ENCODE peak calls at places on chromosomes 2 and 18, in five cellular contexts. R, J, D, A and T are unnamed samples.

GRCh38 chr2:182831912-182832311 is 34.5 kb downstream of the FRZB start:
- DNase-seq in R (no peak), J (no peak), D (no peak), A (no peak), T (no peak)

GRCh38 chr2:37721219-37721600 is 49.8 kb upstream of the CDC42EP3 start:
- DNase-seq in R (no peak), J (no peak), D (no peak), A (no peak), T (no peak)

GRCh38 chr2:46050027-46050426 is 247.2 kb upstream of the EPAS1 start:
- DNase-seq in R (peak), J (no peak), D (no peak), A (no peak), T (no peak)

GRCh38 chr2:139867601-139868226 is 1087.5 kb upstream of the NXPH2 start:
- DNase-seq in R (no peak), J (no peak), D (no peak), A (no peak), T (no peak)

GRCh38 chr2:132645943-132646804 is 23.8 kb downstream of the LYPD1 start:
- DNase-seq in R (no peak), J (no peak), D (no peak), A (no peak), T (no peak)

GRCh38 chr2:203500297-203500696 is 34.8 kb downstream of the RAPH1 start:
- DNase-seq in R (no peak), J (no peak), D (no peak), A (no peak), T (no peak)

GRCh38 chr2:9032555-9032954 is 29.1 kb upstream of the MBOAT2 start:
- DNase-seq in R (no peak), J (no peak), D (no peak), A (no peak), T (no peak)

GRCh38 chr18:55018602-55019001 is 59.3 kb upstream of the CCDC68 start:
- DNase-seq in R (no peak), J (no peak), D (peak), A (peak), T (no peak)

GRCh38 chr2:54579682-54580349 is 123.7 kb downstream of the SPTBN1 start:
- DNase-seq in R (no peak), J (no peak), D (no peak), A (no peak), T (no peak)

GRCh38 chr18:5885337-5885736 is 10.0 kb downstream of the TMEM200C start:
- DNase-seq in R (no peak), J (no peak), D (no peak), A (no peak), T (no peak)

GRCh38 chr18:45019469-45019868 is 338.8 kb downstream of the SETBP1 start:
- DNase-seq in R (no peak), J (no peak), D (no peak), A (no peak), T (no peak)

GRCh38 chr18:74604774-74605173 is 7.1 kb downstream of the ZNF407 start:
- DNase-seq in R (no peak), J (no peak), D (no peak), A (no peak), T (no peak)

GRCh38 chr2:112483047-112483473 is 1.1 kb downstream of the TTL start:
- DNase-seq in R (no peak), J (peak), D (peak), A (peak), T (no peak)

GRCh38 chr18:13272411-13272810 is 53.9 kb downstream of the LDLRAD4 start:
- DNase-seq in R (no peak), J (no peak), D (no peak), A (no peak), T (no peak)

GRCh38 chr2:165871025-165871424 is 77.0 kb upstream of the GALNT3 start:
- DNase-seq in R (no peak), J (no peak), D (no peak), A (no peak), T (no peak)

GRCh38 chr2:9002637-9003365 is 683 bp downstream of the MBOAT2 start:
- DNase-seq in R (no peak), J (no peak), D (peak), A (peak), T (peak)

GRCh38 chr2:7844414-7844961 is 837.4 kb upstream of the ID2 start:
- DNase-seq in R (no peak), J (no peak), D (no peak), A (no peak), T (no peak)

GRCh38 chr18:58887613-58887963 is 22.9 kb downstream of the ZNF532 start:
- DNase-seq in R (peak), J (peak), D (no peak), A (peak), T (peak)

GRCh38 chr2:156125018-156125417 is 207.5 kb downstream of the NR4A2 start:
- DNase-seq in R (no peak), J (no peak), D (no peak), A (no peak), T (no peak)

GRCh38 chr2:156132941-156133340 is 199.6 kb downstream of the NR4A2 start:
- DNase-seq in R (no peak), J (no peak), D (no peak), A (no peak), T (no peak)

GRCh38 chr2:156132130-156132529 is 200.4 kb downstream of the NR4A2 start:
- DNase-seq in R (no peak), J (no peak), D (no peak), A (no peak), T (no peak)

GRCh38 chr2:156124458-156124857 is 208.1 kb downstream of the NR4A2 start:
- DNase-seq in R (no peak), J (no peak), D (no peak), A (no peak), T (no peak)

DNA sequence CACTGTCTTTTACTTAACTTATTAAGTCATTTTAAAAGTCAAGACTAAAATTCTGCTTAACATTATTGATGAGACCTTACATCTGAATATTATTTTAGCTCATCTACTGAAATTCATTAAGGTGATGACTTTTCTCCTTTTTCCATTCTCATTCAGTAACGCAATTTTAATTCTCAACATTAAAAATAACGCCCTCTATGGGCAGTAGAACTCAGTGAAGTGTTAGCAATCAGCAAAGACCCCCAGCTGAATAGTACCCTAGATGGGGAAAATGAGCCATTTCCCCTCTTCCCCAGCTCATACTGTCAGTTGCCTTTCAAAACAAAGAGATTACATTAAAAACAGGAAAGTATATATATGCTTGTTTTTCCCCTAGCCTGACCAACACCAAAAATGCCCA is 203.3 kb downstream of the NR4A2 start:
- DNase-seq in R (no peak), J (no peak), D (no peak), A (no peak), T (no peak)
- TF ChIP-seq CTCF in R (no peak), J (no peak), D (no peak), A (no peak), T (no peak)

DNA sequence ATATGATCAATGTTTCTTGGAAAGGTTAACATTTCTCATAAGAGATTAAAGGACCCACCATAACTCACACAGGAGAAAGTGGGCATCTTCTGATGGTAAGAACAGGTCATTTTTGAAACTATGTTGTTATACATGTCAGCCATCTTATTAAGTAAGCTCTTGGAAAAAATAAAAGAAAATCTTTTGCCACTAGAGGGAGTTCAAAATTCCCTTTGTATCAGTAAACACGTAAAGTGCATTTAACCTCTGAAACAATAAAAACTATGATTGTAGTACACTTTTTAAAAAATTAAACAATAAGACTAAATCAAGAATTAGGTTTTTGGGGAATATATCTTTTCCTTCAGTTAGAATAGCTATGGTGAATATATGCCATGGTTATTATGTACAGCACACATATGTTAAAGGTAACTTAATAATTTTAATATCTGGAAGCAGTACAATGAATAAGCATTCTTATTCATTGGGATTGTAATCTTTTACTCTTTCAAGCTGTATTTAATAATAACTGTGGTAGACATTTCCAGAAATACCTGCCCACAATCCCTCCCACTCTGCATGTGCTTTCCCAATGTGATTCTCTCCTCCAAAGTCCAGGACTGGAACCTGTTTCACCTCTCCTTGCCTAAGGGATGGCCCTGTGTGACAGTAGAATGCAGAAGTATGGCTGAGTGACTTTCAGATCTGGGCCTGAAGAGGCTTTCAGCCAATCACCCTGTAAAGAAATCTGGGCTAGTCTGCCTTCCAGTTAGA is 64.2 kb downstream of the RBMS1 start:
- DNase-seq in R (no peak), J (no peak), D (no peak), A (peak), T (no peak)
- TF ChIP-seq CTCF in R (peak), J (peak), D (peak), A (peak), T (peak)

GRCh38 chr2:68428746-68429145 is 38.3 kb downstream of the FBXO48 start:
- DNase-seq in R (no peak), J (no peak), D (no peak), A (no peak), T (no peak)
- TF ChIP-seq CTCF in R (no peak), J (no peak), D (no peak), A (no peak), T (no peak)

GRCh38 chr2:117411983-117412382 is 402.5 kb upstream of the DDX18 start:
- DNase-seq in R (no peak), J (no peak), D (no peak), A (no peak), T (no peak)
- TF ChIP-seq CTCF in R (no peak), J (no peak), D (peak), A (no peak), T (no peak)

DNA sequence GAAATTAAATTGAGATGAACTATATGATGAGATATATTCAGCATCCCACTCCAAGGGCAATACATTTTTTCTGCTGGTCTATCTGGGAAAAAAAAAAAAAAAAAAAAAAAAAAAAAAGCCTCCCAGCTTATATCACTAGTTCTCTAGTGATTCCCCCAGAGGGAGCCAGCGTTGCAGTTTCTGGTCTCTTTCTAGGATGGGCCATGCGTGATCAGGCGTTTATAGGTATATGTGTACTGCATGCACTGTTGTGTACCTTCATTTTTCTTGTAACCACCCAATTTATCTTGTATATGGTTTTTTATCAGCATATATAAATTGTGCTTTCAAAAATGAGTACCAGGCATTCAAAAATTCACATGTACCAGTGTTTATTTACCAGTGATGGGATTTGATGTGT is 35.1 kb downstream of the DCDC2C start:
- DNase-seq in R (no peak), J (no peak), D (peak), A (peak), T (no peak)
- TF ChIP-seq CTCF in R (no peak), J (no peak), D (no peak), A (peak), T (no peak)

GRCh38 chr2:141940709-141941108 is 190.1 kb downstream of the LRP1B start:
- DNase-seq in R (no peak), J (no peak), D (no peak), A (no peak), T (no peak)

GRCh38 chr2:141946016-141946415 is 184.8 kb downstream of the LRP1B start:
- DNase-seq in R (no peak), J (no peak), D (no peak), A (no peak), T (no peak)

GRCh38 chr2:141947715-141948114 is 183.1 kb downstream of the LRP1B start:
- DNase-seq in R (no peak), J (no peak), D (no peak), A (no peak), T (no peak)

GRCh38 chr2:141941224-141941714 is 189.5 kb downstream of the LRP1B start:
- DNase-seq in R (no peak), J (no peak), D (no peak), A (no peak), T (no peak)

GRCh38 chr2:141942006-141942789 is 188.6 kb downstream of the LRP1B start:
- DNase-seq in R (no peak), J (no peak), D (peak), A (no peak), T (no peak)
- TF ChIP-seq CTCF in R (no peak), J (no peak), D (no peak), A (peak), T (no peak)

DNA sequence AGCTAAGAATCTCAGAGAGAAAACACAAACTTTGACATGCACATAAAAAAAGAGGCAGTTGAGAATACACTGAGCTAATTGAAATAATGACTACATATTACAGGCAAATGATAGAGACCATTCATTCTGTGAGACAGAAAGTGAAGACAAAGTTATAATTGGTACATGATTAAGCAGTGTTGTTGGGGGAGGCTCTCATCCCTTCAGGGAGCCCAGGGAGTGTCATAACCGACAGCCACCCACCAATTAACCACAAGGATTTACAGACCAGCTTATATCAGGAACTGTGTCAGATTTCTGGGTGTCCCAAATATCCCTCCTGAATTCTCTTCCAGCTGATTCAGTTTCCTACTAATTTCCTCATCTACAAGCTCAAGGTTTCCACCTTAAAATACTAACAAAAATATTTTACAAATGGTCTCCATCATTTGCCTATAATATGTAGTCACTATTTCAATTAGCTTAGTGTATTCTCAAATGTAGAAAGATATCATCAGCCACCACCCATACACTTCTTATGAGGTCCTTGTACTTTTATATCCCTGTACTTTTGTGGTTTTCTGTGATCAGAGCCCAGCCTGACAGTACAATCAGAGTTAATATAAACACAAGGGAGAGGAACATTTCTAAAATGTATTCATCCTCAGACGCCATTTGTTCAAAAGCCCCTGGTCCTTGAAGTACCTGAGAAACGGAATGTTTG is 362.1 kb upstream of the ACVR2A start:
- DNase-seq in R (no peak), J (no peak), D (no peak), A (no peak), T (no peak)
- TF ChIP-seq CTCF in R (no peak), J (no peak), D (no peak), A (no peak), T (no peak)

GRCh38 chr2:135741395-135742306 is at the start of gene UBXN4:
- DNase-seq in R (peak), J (peak), D (peak), A (peak), T (peak)

GRCh38 chr2:135742307-135742838 is 718 bp downstream of the UBXN4 start:
- DNase-seq in R (no peak), J (peak), D (peak), A (peak), T (peak)

GRCh38 chr2:135743860-135744259 is 2.2 kb downstream of the UBXN4 start:
- DNase-seq in R (no peak), J (no peak), D (no peak), A (peak), T (no peak)

GRCh38 chr2:135745545-135745944 is 3.9 kb downstream of the UBXN4 start:
- DNase-seq in R (no peak), J (no peak), D (peak), A (peak), T (no peak)

GRCh38 chr2:135744761-135745314 is 3.2 kb downstream of the UBXN4 start:
- DNase-seq in R (no peak), J (peak), D (peak), A (peak), T (no peak)
- TF ChIP-seq CTCF in R (no peak), J (no peak), D (no peak), A (peak), T (no peak)

GRCh38 chr2:74835831-74836674 is 2.1 kb downstream of the HK2 start:
- DNase-seq in R (no peak), J (peak), D (peak), A (peak), T (no peak)

GRCh38 chr2:74841663-74842062 is 7.7 kb downstream of the HK2 start:
- DNase-seq in R (no peak), J (no peak), D (no peak), A (no peak), T (no peak)

GRCh38 chr2:74834806-74835755 is 1.2 kb downstream of the HK2 start:
- DNase-seq in R (no peak), J (peak), D (peak), A (peak), T (peak)

GRCh38 chr2:74833418-74834233 is at the start of gene HK2:
- DNase-seq in R (peak), J (peak), D (peak), A (peak), T (peak)

DNA sequence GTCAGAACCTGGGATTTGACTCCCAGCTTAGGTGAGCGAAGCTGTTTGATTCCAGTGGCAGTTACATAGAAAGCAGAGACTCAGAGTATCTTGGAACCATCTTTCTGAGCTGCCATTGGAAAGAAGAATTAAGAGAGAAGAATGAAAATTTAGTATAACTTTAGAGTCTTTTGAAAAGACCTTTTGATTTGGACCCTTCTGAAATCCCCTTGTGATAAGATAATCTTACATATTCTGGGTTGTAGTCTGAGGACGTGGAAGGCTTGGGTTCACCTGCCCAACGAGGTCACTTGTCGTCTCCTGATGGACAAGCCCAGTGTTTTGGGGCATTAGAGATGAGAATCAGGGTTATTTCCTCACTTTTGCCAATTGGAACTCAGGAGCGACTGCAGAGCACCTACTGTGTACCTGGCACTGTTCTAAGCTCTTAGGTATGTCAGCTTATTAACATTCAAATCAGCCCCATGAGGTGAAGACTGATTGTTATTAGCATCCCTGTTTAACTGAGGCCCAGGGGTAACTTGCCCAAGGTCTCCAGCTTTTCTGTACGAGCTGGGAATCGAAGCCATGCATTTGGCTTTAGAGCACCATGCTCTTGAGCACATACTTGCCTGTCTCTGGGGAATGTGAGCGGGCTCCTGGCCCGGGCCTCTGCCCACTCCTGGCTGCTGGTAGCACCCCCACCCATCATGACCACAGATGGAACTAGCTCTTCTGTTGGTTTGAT is 2.9 kb downstream of the HK2 start:
- DNase-seq in R (no peak), J (peak), D (no peak), A (no peak), T (no peak)
- TF ChIP-seq CTCF in R (no peak), J (no peak), D (no peak), A (no peak), T (peak)